ENCODE peak calls at places on chromosomes 16 and 17, in four cellular contexts. J is midbrain, C is GM23248, W is memory B cell. G is an unnamed sample.

GRCh38 chr16:76226481-76226880 is 50.7 kb upstream of the CNTNAP4 start:
- DNase-seq in J (no peak), C (no peak), W (no peak), G (no peak)

GRCh38 chr16:46972971-46973456 is 460 bp downstream of the DNAJA2 start:
- DNase-seq in J (no peak), C (peak; percentile 67), W (peak; percentile 19), G (no peak)

GRCh38 chr17:62187681-62188080 is 122.6 kb upstream of the MED13 start:
- DNase-seq in J (no peak), C (peak; percentile 28), W (no peak), G (no peak)

GRCh38 chr16:50977064-50977621 is 173.9 kb downstream of the SALL1 start:
- DNase-seq in J (no peak), C (no peak), W (no peak), G (no peak)

GRCh38 chr17:72702998-72703397 is 389.5 kb downstream of the SLC39A11 start:
- DNase-seq in J (no peak), C (no peak), W (no peak), G (no peak)

GRCh38 chr17:43766413-43767052 is 7.9 kb upstream of the SOST start:
- DNase-seq in J (peak; percentile 46), C (peak; percentile 76), W (peak; percentile 23), G (no peak)

GRCh38 chr17:2237521-2237921 is 66.1 kb downstream of the SMG6 start:
- DNase-seq in J (no peak), C (peak; percentile 60), W (no peak), G (no peak)

GRCh38 chr16:3945751-3946603 is 65.5 kb upstream of the CREBBP start:
- DNase-seq in J (no peak), C (peak; percentile 99), W (no peak), G (no peak)

GRCh38 chr17:55845385-55845784 is 94.5 kb downstream of the PCTP start:
- DNase-seq in J (peak; percentile 15), C (peak; percentile 81), W (no peak), G (peak; percentile 15)

GRCh38 chr16:50884066-50884860 is 142.4 kb downstream of the CYLD start:
- DNase-seq in J (no peak), C (no peak), W (no peak), G (peak; percentile 37)

GRCh38 chr17:77352996-77353395 is 212.2 kb downstream of the SEC14L1 start:
- DNase-seq in J (no peak), C (no peak), W (no peak), G (no peak)

GRCh38 chr16:23823475-23824407 is 12.0 kb upstream of the PRKCB start:
- DNase-seq in J (no peak), C (no peak), W (no peak), G (no peak)

G was measured in GM12891.